ENCODE peak calls at places on chromosomes 11 and 22, in five cellular contexts. U, I, P, Z and B are unnamed samples.

GRCh38 chr22:47309946-47310345 is 547.5 kb downstream of the TBC1D22A start:
- DNase-seq in U (no peak), P (no peak), I (no peak), Z (no peak), B (no peak)

GRCh38 chr22:42721045-42721434 is 370 bp upstream of the A4GALT start:
- DNase-seq in P (no peak), Z (no peak), I (no peak), U (no peak), B (no peak)

GRCh38 chr11:69808708-69809107 is 10.5 kb downstream of the FGF3 start:
- DNase-seq in U (no peak), Z (no peak), I (peak), P (no peak), B (no peak)

GRCh38 chr11:34189191-34189590 is 83.8 kb downstream of the NAT10 start:
- DNase-seq in P (no peak), I (no peak), U (no peak), Z (no peak), B (no peak)

GRCh38 chr11:76391039-76391438 is 9.9 kb downstream of the GVQW3 start:
- DNase-seq in U (no peak), P (no peak), Z (no peak), I (peak), B (no peak)

GRCh38 chr22:43314611-43315010 is 28.6 kb downstream of the SCUBE1 start:
- DNase-seq in U (no peak), Z (no peak), I (no peak), P (no peak), B (no peak)

GRCh38 chr22:24434472-24435322 is 7.3 kb downstream of the ADORA2A start:
- DNase-seq in P (peak), U (peak), Z (peak), I (no peak), B (no peak)

GRCh38 chr11:11977206-11977938 is 31.1 kb downstream of the DKK3 start:
- DNase-seq in P (no peak), I (peak), U (peak), Z (no peak), B (no peak)

GRCh38 chr22:44316393-44317162 is 3.8 kb upstream of the SHISAL1 start:
- DNase-seq in P (no peak), U (no peak), Z (no peak), I (no peak), B (no peak)

GRCh38 chr11:68842427-68843051 is 823 bp upstream of the CPT1A start:
- DNase-seq in I (no peak), U (no peak), Z (no peak), P (no peak), B (no peak)

GRCh38 chr11:59957094-59957493 is 6.7 kb upstream of the OOSP4A start:
- DNase-seq in Z (no peak), I (no peak), P (no peak), U (no peak), B (no peak)

GRCh38 chr11:40054631-40055030 is 1404.8 kb downstream of the LRRC4C start:
- DNase-seq in P (no peak), Z (no peak), I (no peak), U (no peak), B (no peak)

GRCh38 chr11:10490398-10491232 is 35.6 kb downstream of the AMPD3 start:
- DNase-seq in I (peak), P (peak), U (peak), Z (no peak), B (peak)

GRCh38 chr11:97525273-97525672 is 1135.5 kb downstream of the JRKL start:
- DNase-seq in P (no peak), I (peak), Z (no peak), U (no peak), B (no peak)

GRCh38 chr22:27474112-27474571 is 327.4 kb downstream of the MN1 start:
- DNase-seq in P (no peak), I (peak), Z (no peak), U (no peak), B (no peak)

GRCh38 chr22:35761037-35761436 is 43.4 kb downstream of the APOL5 start:
- DNase-seq in P (peak), U (no peak), I (no peak), Z (no peak), B (no peak)

GRCh38 chr11:116217441-116217840 is 555.3 kb downstream of the BUD13 start:
- DNase-seq in I (no peak), P (no peak), U (no peak), Z (no peak), B (no peak)

GRCh38 chr11:64802370-64803162 is 448 bp downstream of the MAP4K2 start:
- DNase-seq in Z (no peak), U (peak), P (no peak), I (no peak), B (no peak)

GRCh38 chr22:47199261-47199948 is 437.0 kb downstream of the TBC1D22A start:
- DNase-seq in I (no peak), P (no peak), Z (no peak), U (no peak), B (peak)

GRCh38 chr11:134658481-134659080 is 246.5 kb upstream of the B3GAT1 start:
- DNase-seq in P (no peak), Z (no peak), I (no peak), U (no peak), B (no peak)

GRCh38 chr11:83801799-83802198 is 515.6 kb upstream of the CCDC90B start:
- DNase-seq in P (no peak), Z (no peak), U (no peak), I (no peak), B (no peak)

GRCh38 chr11:126146454-126147192 is 64.8 kb downstream of the RPUSD4 start:
- DNase-seq in P (peak), U (no peak), Z (no peak), I (no peak), B (no peak)

GRCh38 chr11:93059074-93059957 is 89.9 kb downstream of the MTNR1B start:
- DNase-seq in I (peak), U (no peak), P (no peak), Z (no peak), B (no peak)

GRCh38 chr11:120929664-120930154 is 94.2 kb upstream of the TBCEL start:
- DNase-seq in P (peak), U (peak), I (peak), Z (no peak), B (no peak)

GRCh38 chr11:72553748-72554147 is 119.4 kb upstream of the CLPB start:
- DNase-seq in U (no peak), I (no peak), P (no peak), Z (no peak), B (no peak)

GRCh38 chr11:12126352-12127019 is 16.1 kb downstream of the MICAL2 start:
- DNase-seq in P (no peak), Z (no peak), I (peak), U (no peak), B (no peak)

GRCh38 chr11:107018902-107019493 is 722 bp upstream of the GUCY1A2 start:
- DNase-seq in Z (no peak), I (peak), P (peak), U (peak), B (no peak)

GRCh38 chr11:113475160-113475761 is at the start of gene DRD2:
- DNase-seq in P (no peak), Z (no peak), U (no peak), I (no peak), B (no peak)

GRCh38 chr11:27916541-27917100 is 191.3 kb downstream of the KIF18A start:
- DNase-seq in P (no peak), U (no peak), Z (no peak), I (peak), B (no peak)